ENCODE peak calls at places on chromosomes 7 and 10, in seven cellular contexts. W is left ventricle myocardium inferior, H is K562, C is tibial nerve, G is IMR-90, M is uterus, J is pancreas. R is an unnamed sample. For H3K36me3, the result is how much of the 10 kb centered on the place peaks cover.

GRCh38 chr10:30447125-30447799 is 13.3 kb downstream of the MAP3K8 start:
- DNase-seq in H (no peak), G (peak), C (no peak), J (no peak), M (no peak), W (no peak), R (no peak)

GRCh38 chr7:32761451-32762320 is 129.9 kb downstream of the KBTBD2 start:
- DNase-seq in C (no peak), H (no peak), J (no peak), G (no peak), M (no peak), W (no peak), R (no peak)

GRCh38 chr10:74921744-74922143 is 95.3 kb downstream of the KAT6B start:
- DNase-seq in C (no peak), M (no peak), J (no peak), W (no peak), G (peak), H (peak), R (peak)

GRCh38 chr7:41869091-41869490 is 166.2 kb upstream of the INHBA start:
- DNase-seq in C (no peak), M (no peak), W (no peak), J (no peak), H (no peak), G (peak), R (no peak)

GRCh38 chr7:55429835-55430499 is 64.8 kb downstream of the LANCL2 start:
- DNase-seq in C (no peak), J (no peak), G (no peak), H (no peak), W (no peak), M (no peak), R (no peak)

GRCh38 chr7:55310626-55311025 is 54.5 kb upstream of the LANCL2 start:
- DNase-seq in C (no peak), J (no peak), W (no peak), H (no peak), M (no peak), G (no peak), R (no peak)

GRCh38 chr10:102540023-102540422 is 36.3 kb downstream of the SUFU start:
- DNase-seq in W (no peak), M (no peak), C (no peak), J (no peak), H (peak), G (peak), R (peak)

GRCh38 chr7:47332213-47332612 is 249.7 kb downstream of the TNS3 start:
- DNase-seq in G (no peak), C (no peak), J (no peak), M (no peak), H (no peak), W (no peak), R (no peak)

GRCh38 chr10:49362596-49363260 is 33.2 kb downstream of the DRGX start:
- DNase-seq in H (no peak), J (no peak), C (no peak), G (no peak), W (no peak), M (no peak), R (no peak)

GRCh38 chr7:117020605-117021002 is 67.3 kb downstream of the ST7 start:
- DNase-seq in J (no peak), G (no peak), H (no peak), W (no peak), C (no peak), M (no peak), R (no peak)

GRCh38 chr7:29255839-29256782 is 61.5 kb downstream of the CHN2 start:
- DNase-seq in C (no peak), G (no peak), H (no peak), W (no peak), J (no peak), M (no peak), R (no peak)

GRCh38 chr7:140121321-140121720 is 55.5 kb downstream of the KDM7A start:
- DNase-seq in J (no peak), W (no peak), G (no peak), H (no peak), C (no peak), M (no peak), R (no peak)
- H3K36me3 ChIP-seq in J (under half), W (half or more), G (under half), H (under half), C (under half), M (under half), R (under half)

GRCh38 chr7:151630349-151630748 is 110.7 kb upstream of the RHEB start:
- DNase-seq in M (no peak), W (no peak), C (no peak), J (no peak), G (no peak), H (no peak), R (no peak)

GRCh38 chr7:151632750-151633515 is 113.2 kb upstream of the RHEB start:
- DNase-seq in J (peak), M (peak), G (peak), C (no peak), H (peak), W (peak), R (peak)

GRCh38 chr7:151633516-151633812 is 113.8 kb upstream of the RHEB start:
- DNase-seq in G (no peak), C (no peak), H (no peak), J (no peak), M (no peak), W (no peak), R (no peak)

GRCh38 chr7:151631149-151631967 is 111.7 kb upstream of the RHEB start:
- DNase-seq in W (no peak), J (no peak), H (peak), C (no peak), G (no peak), M (no peak), R (peak)

GRCh38 chr7:151631968-151632749 is 112.5 kb upstream of the RHEB start:
- DNase-seq in M (peak), C (peak), G (peak), J (peak), H (peak), W (peak), R (peak)
- TF ChIP-seq CTCF in M (peak), C (peak), G (peak), J (no peak), H (peak), W (peak), R (peak)

DNA sequence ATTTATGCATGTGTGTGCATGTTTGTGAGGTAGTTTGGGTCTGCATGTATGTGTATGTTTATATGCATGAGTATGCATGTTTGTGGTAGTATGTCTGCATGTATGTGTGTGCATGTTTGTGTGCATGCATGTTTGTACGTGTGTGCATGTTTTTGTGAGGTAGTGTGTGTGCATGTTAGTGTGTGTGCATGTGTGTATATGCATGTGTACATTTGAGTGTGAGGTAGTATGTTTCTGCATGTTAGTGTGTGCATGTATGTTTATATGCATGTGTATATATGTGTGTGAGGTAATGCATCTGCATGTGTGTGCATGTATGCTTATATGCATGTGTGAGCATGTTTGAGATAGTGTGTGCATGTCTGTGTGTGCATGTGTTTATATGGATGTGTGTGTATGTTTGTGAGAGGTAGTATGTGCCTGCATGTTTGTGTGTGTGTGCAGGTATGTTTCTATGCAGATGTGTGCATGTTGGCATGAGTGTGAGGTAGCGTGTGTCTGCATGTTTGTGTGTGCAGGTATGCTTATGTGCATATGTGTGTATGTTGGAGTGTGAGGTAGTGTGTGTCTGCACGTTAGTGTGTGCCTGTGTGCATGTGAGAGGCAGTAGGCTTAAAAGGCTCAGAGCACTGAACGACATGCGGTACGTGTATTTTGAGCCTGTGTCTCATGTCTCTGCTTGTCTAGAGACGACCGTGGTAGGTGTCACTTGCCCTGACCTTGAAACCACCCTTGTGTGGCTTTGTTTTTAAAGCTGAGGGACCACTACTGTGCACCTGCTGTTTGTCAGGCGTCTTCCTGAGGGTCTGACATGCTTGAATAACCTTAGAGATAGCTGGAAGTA is 43.7 kb downstream of the PFKP start:
- DNase-seq in C (no peak), W (no peak), M (no peak), H (no peak), J (no peak), G (no peak), R (no peak)
- H3K36me3 ChIP-seq in C (under half), W (under half), M (under half), H (half or more), J (under half), G (half or more), R (half or more)

DNA sequence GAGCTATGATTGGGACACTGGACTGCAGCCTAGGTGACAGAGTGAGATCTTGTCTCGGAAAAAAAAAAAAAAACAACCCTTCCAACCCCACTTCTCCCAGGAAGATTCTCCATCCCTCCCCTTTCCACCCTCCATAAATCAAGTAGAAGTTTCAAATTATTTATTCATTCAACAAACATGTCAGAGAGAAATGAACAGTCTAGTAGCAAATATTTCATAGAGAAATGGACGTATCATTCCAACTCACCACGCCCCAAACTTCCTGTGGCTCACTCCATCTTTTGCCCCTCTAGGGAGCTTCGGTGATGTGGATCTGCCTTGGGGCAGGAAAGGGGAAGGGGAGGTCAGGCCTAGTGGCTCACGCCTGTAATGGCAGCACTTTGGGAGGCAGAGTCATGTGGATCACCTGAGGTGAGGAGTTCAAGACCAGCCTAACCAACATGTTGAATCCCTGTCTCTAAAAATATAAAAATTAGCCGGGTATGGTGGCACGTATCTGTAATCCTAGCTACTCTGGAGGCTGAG is 638 bp upstream of the TRAPPC14 start:
- DNase-seq in C (no peak), J (no peak), G (no peak), H (peak), M (no peak), W (no peak), R (no peak)
- TF ChIP-seq CTCF in C (no peak), J (no peak), G (no peak), H (peak), M (no peak), W (no peak), R (peak)

R was measured in brain microvascular endothelial cell.